ENCODE peak calls at places on chromosomes 5 and 9, in seven cellular contexts. B is glutamatergic neuron, T is RWPE1, H is ovary, F is dorsolateral prefrontal cortex, V is bronchial epithelial cell, Q is nephron progenitor cell. K is an unnamed sample.

GRCh38 chr9:21995652-21996275 is 1.2 kb downstream of the CDKN2B-AS1 start:
- DNase-seq in V (no peak), B (peak), T (no peak), F (peak), Q (peak), H (peak), K (no peak)

GRCh38 chr5:1737790-1738405 is 61.7 kb downstream of the MRPL36 start:
- DNase-seq in H (no peak), F (no peak), V (peak), T (peak), Q (peak), B (no peak), K (no peak)

GRCh38 chr5:113935453-113935852 is 422.0 kb downstream of the YTHDC2 start:
- DNase-seq in Q (no peak), B (no peak), T (no peak), H (no peak), F (no peak), V (no peak), K (no peak)

GRCh38 chr5:177116631-177117373 is 16.8 kb upstream of the NSD1 start:
- DNase-seq in T (peak), B (peak), F (peak), V (peak), H (peak), Q (peak), K (no peak)

GRCh38 chr9:82436480-82436879 is 447.9 kb downstream of the SPATA31D1 start:
- DNase-seq in V (peak), T (peak), H (no peak), F (no peak), B (no peak), Q (no peak), K (no peak)

GRCh38 chr9:127211983-127212382 is 52.6 kb upstream of the GARNL3 start:
- DNase-seq in Q (no peak), F (no peak), B (peak), V (no peak), H (no peak), T (no peak), K (no peak)

GRCh38 chr5:167415779-167416761 is 875.4 kb upstream of the WWC1 start:
- DNase-seq in F (no peak), H (no peak), B (no peak), T (no peak), Q (no peak), V (no peak), K (no peak)

GRCh38 chr5:131563434-131564228 is 71.4 kb downstream of the RAPGEF6 start:
- DNase-seq in V (no peak), T (peak), B (no peak), H (no peak), F (no peak), Q (no peak), K (no peak)

GRCh38 chr5:147857302-147858129 is 21.0 kb upstream of the SCGB3A2 start:
- DNase-seq in F (peak), Q (peak), V (peak), H (peak), B (peak), T (peak), K (peak)

GRCh38 chr5:135178476-135179155 is 144.6 kb upstream of the PITX1 start:
- DNase-seq in H (no peak), Q (no peak), V (no peak), T (no peak), B (no peak), F (no peak), K (no peak)

GRCh38 chr5:149063017-149063687 is at the start of gene SH3TC2:
- DNase-seq in H (no peak), V (peak), B (peak), F (peak), Q (peak), T (peak), K (peak)

GRCh38 chr5:126263567-126264173 is 159.5 kb upstream of the GRAMD2B start:
- DNase-seq in V (no peak), B (no peak), H (no peak), Q (no peak), T (no peak), F (no peak), K (no peak)

GRCh38 chr5:52668544-52669185 is 119.1 kb upstream of the ITGA1 start:
- DNase-seq in T (no peak), V (no peak), F (no peak), B (peak), H (no peak), Q (no peak), K (no peak)

GRCh38 chr5:34691326-34691725 is 35.2 kb downstream of the RAI14 start:
- DNase-seq in T (no peak), F (no peak), Q (no peak), H (no peak), B (no peak), V (no peak), K (no peak)

GRCh38 chr5:57745029-57745428 is 262.4 kb upstream of the ACTBL2 start:
- DNase-seq in H (no peak), Q (no peak), F (no peak), V (no peak), B (no peak), T (no peak), K (no peak)

GRCh38 chr5:14767942-14768837 is 103.4 kb downstream of the ANKH start:
- DNase-seq in V (peak), H (no peak), B (no peak), T (no peak), F (no peak), Q (no peak), K (no peak)

GRCh38 chr5:134110382-134110781 is 4.1 kb upstream of the TCF7 start:
- DNase-seq in F (no peak), T (peak), B (no peak), V (peak), H (no peak), Q (no peak), K (no peak)

GRCh38 chr9:68832853-68833518 is 127.9 kb downstream of the PIP5K1B start:
- DNase-seq in Q (no peak), B (no peak), T (no peak), H (no peak), F (no peak), V (no peak), K (no peak)

GRCh38 chr9:20508242-20508641 is 114.1 kb downstream of the MLLT3 start:
- DNase-seq in H (no peak), F (no peak), B (no peak), V (no peak), Q (no peak), T (no peak), K (no peak)

GRCh38 chr5:174421408-174421805 is 303.0 kb upstream of the MSX2 start:
- DNase-seq in B (no peak), Q (no peak), H (no peak), V (no peak), T (no peak), F (no peak), K (no peak)

GRCh38 chr5:159448-160172 is 31.7 kb upstream of the LRRC14B start:
- DNase-seq in V (no peak), F (no peak), H (no peak), Q (no peak), B (peak), T (no peak), K (no peak)

GRCh38 chr5:101424530-101425175 is 521.6 kb upstream of the ST8SIA4 start:
- DNase-seq in H (no peak), T (no peak), F (no peak), V (peak), B (no peak), Q (no peak), K (no peak)

GRCh38 chr9:137150485-137151060 is 11.6 kb downstream of the GRIN1 start:
- DNase-seq in B (no peak), Q (no peak), T (peak), F (no peak), H (no peak), V (no peak), K (no peak)

DNA sequence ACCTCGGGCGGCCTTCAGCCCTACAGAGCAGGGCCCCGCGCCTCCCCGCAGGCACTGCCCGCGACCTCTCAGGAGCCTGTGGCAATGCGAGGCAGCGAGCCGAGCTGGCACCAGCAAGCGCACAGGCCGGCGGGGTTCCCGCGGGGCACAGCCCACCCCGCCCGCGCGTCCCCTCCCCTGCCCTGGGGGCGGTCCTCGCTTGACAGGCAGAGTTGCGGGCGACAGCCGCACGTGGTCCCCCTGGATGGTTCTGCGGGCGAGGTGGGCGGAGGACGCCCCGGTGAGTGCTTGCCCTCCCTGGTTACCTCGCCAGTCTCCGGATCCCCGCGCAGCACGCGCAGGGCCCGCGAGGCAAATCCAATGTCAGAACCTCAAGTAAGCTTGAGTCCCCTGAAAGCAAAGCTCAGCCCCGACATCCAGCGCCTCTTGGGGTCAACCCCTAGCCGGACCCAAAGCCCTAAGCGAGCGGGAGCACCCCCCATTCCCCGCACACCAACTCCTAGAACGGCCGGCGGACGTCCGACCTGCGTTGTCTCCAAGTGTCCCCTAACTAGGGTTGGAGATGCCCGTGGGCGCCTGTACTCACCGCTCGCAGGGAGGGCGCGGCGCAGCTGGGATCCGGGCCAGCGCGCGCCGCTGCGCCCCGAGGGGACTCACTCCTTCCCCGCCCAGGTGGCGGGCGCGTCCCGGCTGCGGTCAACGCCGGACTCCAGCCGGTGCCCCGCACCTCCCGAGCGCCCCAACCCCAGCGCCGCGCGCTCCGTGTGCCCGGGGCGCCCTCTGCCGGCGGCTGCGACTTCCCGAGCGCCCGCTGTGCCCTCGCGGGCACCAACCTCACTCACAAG is at the start of gene DRD1:
- DNase-seq in T (peak), H (no peak), F (peak), B (peak), V (no peak), Q (peak), K (peak)
- TF ChIP-seq CTCF in T (peak), H (no peak), F (peak), B (peak), V (peak), Q (peak), K (peak)

GRCh38 chr9:86796671-86797070 is 150.6 kb downstream of the GAS1 start:
- DNase-seq in V (no peak), T (no peak), Q (no peak), H (no peak), F (no peak), B (no peak), K (no peak)

GRCh38 chr9:86794356-86795046 is 152.8 kb downstream of the GAS1 start:
- DNase-seq in H (no peak), T (no peak), V (no peak), F (no peak), B (no peak), Q (no peak), K (no peak)

GRCh38 chr9:86792136-86792535 is 155.2 kb downstream of the GAS1 start:
- DNase-seq in H (no peak), T (peak), F (no peak), Q (no peak), B (no peak), V (peak), K (no peak)

GRCh38 chr9:86795047-86795437 is 152.3 kb downstream of the GAS1 start:
- DNase-seq in F (no peak), H (peak), V (no peak), T (no peak), Q (peak), B (no peak), K (no peak)

DNA sequence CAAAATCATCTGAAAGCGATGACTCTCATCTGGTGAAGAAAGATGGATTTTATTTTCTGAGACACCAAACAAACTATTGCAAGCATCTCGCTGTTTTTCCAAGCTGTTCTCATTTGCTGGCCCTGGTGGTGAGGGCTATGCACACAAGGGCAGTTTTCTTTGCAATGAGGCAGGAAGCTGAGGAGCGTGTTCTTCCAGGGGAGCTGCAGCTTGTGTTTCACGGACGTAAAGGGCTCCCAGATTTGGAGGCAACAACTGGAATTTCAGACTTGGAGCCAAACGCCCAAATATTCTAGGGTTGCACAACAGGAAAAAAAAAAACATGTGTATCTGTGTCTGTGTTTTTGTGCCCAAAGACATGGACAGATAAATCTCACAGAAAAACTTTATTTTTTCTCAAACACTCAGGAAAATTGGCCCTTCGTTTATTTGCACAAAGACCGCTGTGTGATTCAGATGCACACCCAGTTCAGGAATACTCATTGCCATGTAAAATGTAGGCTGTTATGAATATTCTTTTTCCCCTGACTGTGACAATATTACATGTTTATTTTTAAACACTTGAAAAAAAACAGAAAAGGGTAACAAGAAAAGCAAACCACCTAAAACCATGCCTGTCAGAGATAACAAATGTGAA is 151.3 kb downstream of the GAS1 start:
- DNase-seq in Q (peak), V (no peak), F (no peak), T (no peak), B (no peak), H (peak), K (no peak)
- TF ChIP-seq CTCF in Q (no peak), V (no peak), F (no peak), T (no peak), B (no peak), H (peak), K (peak)

DNA sequence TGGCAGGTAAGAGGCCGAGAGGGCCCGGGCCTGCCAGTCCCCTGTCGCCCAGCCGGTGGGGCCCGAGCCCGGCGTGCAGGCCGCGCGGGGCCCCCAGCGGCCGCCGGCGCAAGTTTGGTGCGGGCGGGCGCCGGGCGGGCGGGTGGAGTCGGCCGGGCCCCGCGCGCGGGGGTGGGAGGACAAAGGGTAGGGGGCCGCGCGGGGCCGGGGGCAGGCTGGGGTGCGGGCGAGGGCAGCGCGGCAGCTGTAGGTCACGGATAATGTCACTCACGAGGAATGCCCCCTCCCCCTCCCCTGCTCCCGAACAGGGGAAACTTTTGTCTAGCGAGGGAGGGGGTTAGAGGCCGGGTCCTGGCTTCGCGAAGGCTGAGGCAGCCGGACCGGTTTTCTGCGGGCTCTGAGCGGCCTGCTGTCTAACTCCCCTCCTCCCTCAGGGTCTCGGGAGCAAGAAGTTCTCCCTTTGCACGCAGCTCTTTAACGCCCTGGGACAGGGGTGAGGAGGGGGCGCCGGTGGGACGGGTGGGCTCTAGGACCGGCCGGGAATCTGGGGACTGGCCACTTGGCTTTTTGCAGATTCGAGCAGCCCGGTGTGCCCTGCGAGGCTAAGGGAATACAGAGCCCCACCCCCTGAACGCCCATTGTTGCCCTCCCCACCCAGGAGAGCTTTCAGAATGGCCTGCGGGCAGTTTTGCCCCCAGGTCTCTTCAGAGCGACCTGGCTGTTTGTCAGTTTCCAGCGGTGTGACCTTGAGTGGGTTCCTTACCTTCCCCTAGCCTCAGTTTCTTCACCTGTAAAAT is 21.3 kb upstream of the NDST1 start:
- DNase-seq in T (peak), F (peak), V (peak), B (peak), Q (peak), H (peak), K (peak)
- TF ChIP-seq CTCF in T (no peak), F (no peak), V (no peak), B (no peak), Q (no peak), H (peak), K (peak)

DNA sequence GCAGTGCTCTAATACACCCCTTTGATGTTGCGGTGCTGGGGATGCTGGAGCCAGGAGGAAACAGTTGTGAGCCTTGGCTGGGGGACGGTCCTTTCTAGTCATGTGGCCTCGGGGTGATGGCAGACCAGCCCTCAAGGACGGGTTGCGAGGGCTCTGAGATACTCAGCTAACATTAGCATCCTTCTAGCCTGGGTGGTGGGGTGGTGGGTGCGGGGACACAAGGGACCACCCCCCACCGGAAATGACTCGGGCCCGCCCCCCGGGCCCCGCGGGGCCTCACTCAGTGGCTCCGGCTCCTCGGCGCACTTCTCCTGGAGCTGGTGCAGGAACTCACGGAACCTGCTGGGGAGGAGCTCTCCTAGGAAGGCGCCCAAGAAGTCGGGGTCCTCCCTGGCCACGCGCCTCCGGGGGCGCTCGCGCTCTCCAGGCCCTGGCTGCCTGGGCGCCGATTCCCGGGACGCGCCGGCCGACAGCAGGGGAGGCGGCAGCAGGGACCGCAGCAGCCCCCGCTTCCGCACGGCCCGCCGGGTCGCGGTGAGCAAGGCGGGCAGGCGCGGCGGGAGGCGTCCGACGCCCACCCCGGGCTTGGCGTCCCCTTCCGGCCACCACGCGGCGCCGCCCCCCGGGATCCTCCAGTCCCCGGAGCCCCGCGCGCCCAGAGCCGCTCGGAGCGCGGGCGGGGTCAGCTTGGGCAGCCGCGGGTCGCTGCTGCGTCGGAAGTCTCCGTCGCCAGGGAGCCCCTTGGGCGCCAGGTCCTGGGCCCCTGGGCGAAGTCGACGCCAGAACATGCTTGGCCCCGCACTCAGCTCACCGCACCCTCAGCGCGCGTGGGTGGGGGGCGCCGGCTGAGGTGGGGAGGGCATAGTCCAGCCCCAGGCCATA is 873 bp downstream of the C9orf50 start:
- DNase-seq in V (no peak), T (no peak), B (peak), F (no peak), H (no peak), Q (peak), K (no peak)
- TF ChIP-seq CTCF in V (peak), T (peak), B (no peak), F (no peak), H (no peak), Q (no peak), K (peak)

GRCh38 chr9:10268500-10269485 is 344.0 kb downstream of the PTPRD start:
- DNase-seq in V (peak), Q (peak), B (peak), T (peak), H (no peak), F (no peak), K (peak)
- TF ChIP-seq CTCF in V (peak), Q (peak), B (peak), T (peak), H (no peak), F (peak), K (peak)

K was measured in neural crest cell.